ENCODE peak calls at places on chromosomes 1 and 21, in nine cellular contexts. R is tibial nerve, T is HFFc6, U is WTC11, O is fibroblast of pulmonary artery, V is RWPE1, H is thyroid gland, N is omental fat pad, B is GM12865. C is an unnamed sample.

GRCh38 chr1:19764848-19765247 is 34.9 kb downstream of the TMCO4 start:
- DNase-seq in T (no peak), V (no peak), O (no peak), H (no peak), B (peak; percentile 9), N (no peak), R (no peak), U (no peak), C (no peak)

GRCh38 chr1:111436726-111437125 is 9.2 kb upstream of the OVGP1 start:
- DNase-seq in O (no peak), B (no peak), H (no peak), T (peak; percentile 42), U (no peak), V (peak; percentile 18), N (no peak), R (no peak), C (no peak)

GRCh38 chr21:41024341-41025056 is 143.5 kb upstream of the BACE2 start:
- DNase-seq in O (no peak), B (no peak), T (no peak), U (no peak), H (peak; percentile 44), R (no peak), V (no peak), N (no peak), C (no peak)

GRCh38 chr1:9659328-9659727 is 7.8 kb downstream of the PIK3CD start:
- DNase-seq in B (no peak), R (no peak), N (peak; percentile 41), T (peak; percentile 60), V (peak; percentile 29), O (peak; percentile 87), U (no peak), H (no peak), C (peak; percentile 41)

GRCh38 chr1:220908757-220909156 is 29.5 kb downstream of the HLX start:
- DNase-seq in B (peak; percentile 43), N (no peak), O (peak; percentile 61), T (no peak), V (no peak), U (no peak), R (no peak), H (no peak), C (no peak)

GRCh38 chr1:160544647-160545046 is 21.6 kb upstream of the SLAMF6 start:
- DNase-seq in B (peak; percentile 71), V (no peak), O (peak; percentile 23), T (peak; percentile 9), H (no peak), U (no peak), R (no peak), N (no peak), C (no peak)

GRCh38 chr1:112982328-112982727 is 26.3 kb upstream of the SLC16A1 start:
- DNase-seq in H (no peak), T (no peak), B (no peak), U (no peak), N (no peak), V (no peak), R (no peak), O (no peak), C (no peak)

GRCh38 chr1:230833511-230833910 is 34.8 kb downstream of the C1orf198 start:
- DNase-seq in T (no peak), B (no peak), N (no peak), O (no peak), H (no peak), V (no peak), U (no peak), R (no peak), C (no peak)

GRCh38 chr1:167291539-167292195 is 71.0 kb downstream of the POU2F1 start:
- DNase-seq in H (no peak), U (no peak), T (no peak), R (no peak), V (no peak), B (no peak), N (no peak), O (no peak), C (no peak)

GRCh38 chr1:91282695-91283420 is 121.8 kb downstream of the HFM1 start:
- DNase-seq in H (peak; percentile 68), T (peak; percentile 66), V (peak; percentile 63), U (peak; percentile 62), N (peak; percentile 22), B (peak; percentile 76), O (peak; percentile 87), R (peak; percentile 80), C (peak; percentile 55)

DNA sequence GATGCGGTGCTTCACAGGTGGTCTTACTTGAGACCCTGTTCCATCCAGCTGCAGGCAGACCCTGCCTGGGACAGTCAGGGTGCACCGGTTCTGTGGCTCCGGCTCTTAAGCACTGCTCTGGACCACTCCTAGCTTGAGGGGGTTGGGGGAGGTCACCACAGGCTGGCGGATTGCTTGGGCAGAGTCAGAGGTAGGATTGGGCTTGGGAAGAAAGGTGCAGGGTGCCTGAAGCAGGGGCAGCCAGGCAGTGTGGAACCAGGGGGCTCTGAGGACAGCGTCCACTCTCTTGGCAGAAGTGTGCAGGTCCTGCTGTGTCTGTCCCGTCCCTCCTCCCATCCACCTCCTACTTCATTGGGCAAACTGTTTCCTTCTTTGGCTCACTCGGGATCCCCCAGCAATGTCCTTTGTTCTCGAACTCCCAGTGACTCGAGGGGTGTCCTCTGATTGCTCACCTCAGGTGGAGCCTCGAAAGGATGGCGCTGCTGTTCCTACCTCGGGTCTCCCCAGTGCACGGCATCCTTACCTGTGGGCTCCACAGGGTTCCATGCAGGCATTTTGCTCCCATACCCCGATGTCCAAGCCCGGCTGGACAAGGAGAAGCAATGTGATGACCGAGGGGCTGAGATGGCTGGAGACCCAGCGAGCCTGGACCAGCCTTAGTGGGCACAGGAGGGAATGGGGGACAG is 1.8 kb downstream of the PDXK start:
- DNase-seq in O (no peak), T (no peak), V (no peak), H (peak; percentile 20), N (no peak), B (no peak), U (no peak), R (no peak), C (no peak)
- TF ChIP-seq CTCF in O (no peak), T (no peak), V (no peak), H (no peak), N (no peak), B (no peak), U (no peak), R (no peak), C (no peak)

DNA sequence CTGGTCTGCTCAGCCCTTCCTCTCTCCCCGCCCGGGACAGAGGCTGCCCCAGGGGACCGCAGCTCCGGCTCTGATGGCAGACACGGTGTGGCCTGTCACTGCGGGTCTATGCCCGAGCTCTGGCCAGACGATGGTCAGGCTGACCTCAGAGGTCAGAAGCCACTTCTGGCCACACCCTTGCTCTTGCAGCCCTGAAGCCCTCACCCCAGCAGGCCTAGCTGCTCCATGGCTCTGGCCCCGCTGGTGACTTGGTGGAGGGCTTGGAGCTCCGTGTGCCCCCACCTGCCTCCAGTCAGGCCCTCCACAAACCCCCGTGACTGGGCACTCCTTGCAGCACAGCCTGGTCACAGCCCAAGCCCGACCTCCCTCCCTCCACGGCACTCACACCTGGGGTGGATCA is 47.6 kb downstream of the PRDM16 start:
- DNase-seq in T (no peak), H (no peak), V (no peak), U (no peak), N (no peak), O (no peak), R (no peak), B (no peak), C (no peak)
- TF ChIP-seq CTCF in T (no peak), H (no peak), V (no peak), U (no peak), N (no peak), O (no peak), R (no peak), B (no peak), C (no peak)

GRCh38 chr1:189977184-189977583 is 500.5 kb downstream of the BRINP3 start:
- DNase-seq in B (no peak), R (no peak), O (no peak), N (no peak), V (no peak), T (no peak), H (no peak), U (peak; percentile 22), C (no peak)
- TF ChIP-seq CTCF in B (no peak), R (no peak), O (no peak), N (no peak), V (no peak), T (no peak), H (no peak), U (no peak), C (no peak)

DNA sequence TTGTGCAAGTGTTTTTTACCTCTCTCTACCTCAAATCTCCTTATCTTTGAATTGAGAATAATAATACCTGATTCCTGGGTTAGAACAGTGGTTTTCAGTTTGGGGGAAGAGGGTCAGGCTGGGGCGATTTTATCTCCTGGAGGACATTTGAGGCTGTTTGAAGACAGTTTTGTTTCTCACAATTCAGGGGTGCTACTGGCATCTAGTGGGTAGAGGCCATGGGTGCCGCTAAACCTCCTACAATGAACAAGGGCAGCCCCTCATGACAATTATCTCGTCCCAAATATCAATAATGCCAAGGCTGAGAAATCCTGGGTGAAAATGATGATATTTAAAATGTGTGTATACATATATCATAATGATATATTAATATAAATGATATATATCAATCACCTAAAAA is 139.1 kb upstream of the USH2A start:
- DNase-seq in B (peak; percentile 5), T (no peak), U (peak; percentile 16), O (no peak), R (no peak), N (no peak), V (no peak), H (no peak), C (no peak)
- TF ChIP-seq CTCF in B (peak; percentile 18), T (peak; percentile 56), U (no peak), O (no peak), R (no peak), N (no peak), V (no peak), H (no peak), C (no peak)

DNA sequence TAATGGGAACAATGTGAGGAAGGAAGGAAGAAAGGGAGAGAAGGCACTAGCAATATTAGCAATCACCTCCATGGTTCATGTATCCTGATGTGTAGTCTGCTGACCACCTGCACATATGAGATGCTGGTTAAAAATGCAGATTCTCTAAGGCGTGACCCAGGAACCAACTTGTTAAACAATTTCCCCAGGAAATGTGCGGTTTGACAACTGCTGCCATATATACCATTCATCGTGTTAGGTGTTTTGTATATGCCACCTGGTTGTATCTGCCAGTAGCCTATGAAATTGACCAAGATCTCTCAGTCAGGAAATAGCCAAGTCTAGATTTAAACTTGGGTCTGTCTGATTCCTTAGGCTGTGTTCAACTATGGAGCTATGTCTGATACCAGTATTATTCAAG is 4.1 kb downstream of the SEMA4A start:
- DNase-seq in N (no peak), T (no peak), R (no peak), H (no peak), V (no peak), U (no peak), O (no peak), B (peak; percentile 87), C (no peak)
- TF ChIP-seq CTCF in N (no peak), T (no peak), R (no peak), H (no peak), V (no peak), U (no peak), O (no peak), B (no peak), C (no peak)